ENCODE peak calls at places on chromosomes 3 and 15, in five cellular contexts. J, E, G, P and W are unnamed samples.

GRCh38 chr3:172522871-172523818 is at the start of gene TNFSF10:
- DNase-seq in E (no peak), G (no peak), P (peak), J (peak), W (peak)

GRCh38 chr15:31178705-31179104 is 77.2 kb upstream of the TRPM1 start:
- DNase-seq in P (peak), J (no peak), E (no peak), G (no peak), W (peak)

GRCh38 chr3:76438971-76439370 is 600.9 kb upstream of the ROBO2 start:
- DNase-seq in J (no peak), P (no peak), G (no peak), E (peak), W (no peak)

GRCh38 chr3:123741058-123741511 is 143.0 kb downstream of the MYLK start:
- DNase-seq in E (no peak), J (no peak), G (no peak), P (no peak), W (no peak)

GRCh38 chr3:55486857-55487375 is at the start of gene WNT5A:
- DNase-seq in E (peak), J (peak), G (no peak), P (no peak), W (no peak)

GRCh38 chr3:126540342-126540849 is 16.4 kb downstream of the CHST13 start:
- DNase-seq in J (peak), P (peak), G (peak), E (peak), W (no peak)

GRCh38 chr3:196122021-196122687 is 40.3 kb upstream of the TFRC start:
- DNase-seq in P (no peak), E (no peak), J (peak), G (no peak), W (no peak)

GRCh38 chr3:185807455-185808068 is 17.3 kb downstream of the IGF2BP2 start:
- DNase-seq in J (no peak), E (peak), P (no peak), G (no peak), W (no peak)

GRCh38 chr15:51322622-51323296 is 15.6 kb downstream of the CYP19A1 start:
- DNase-seq in J (peak), E (no peak), G (no peak), P (peak), W (no peak)

GRCh38 chr15:62449638-62450037 is 284.6 kb upstream of the C2CD4B start:
- DNase-seq in J (no peak), P (no peak), E (no peak), G (no peak), W (no peak)

GRCh38 chr3:56988874-56989433 is 71.5 kb upstream of the SPATA12 start:
- DNase-seq in J (peak), E (peak), P (peak), G (no peak), W (peak)

GRCh38 chr3:106620646-106621045 is 751.8 kb upstream of the CBLB start:
- DNase-seq in G (no peak), J (no peak), E (no peak), P (no peak), W (no peak)

GRCh38 chr3:171157980-171158379 is 131.5 kb upstream of the SLC2A2 start:
- DNase-seq in P (no peak), J (no peak), G (no peak), E (no peak), W (no peak)

GRCh38 chr3:66803206-66803605 is 194.9 kb upstream of the KBTBD8 start:
- DNase-seq in E (no peak), J (no peak), G (no peak), P (no peak), W (no peak)

GRCh38 chr3:157531301-157531660 is 28.1 kb upstream of the VEPH1 start:
- DNase-seq in P (no peak), J (no peak), E (no peak), G (no peak), W (no peak)

GRCh38 chr15:40038654-40039543 is at the start of gene SRP14:
- DNase-seq in J (peak), P (peak), E (peak), G (peak), W (peak)
- TF ChIP-seq CTCF in J (peak), P (no peak), E (no peak), G (peak), W (no peak)

GRCh38 chr3:52083556-52084087 is 27.3 kb upstream of the DUSP7 start:
- DNase-seq in G (no peak), E (no peak), J (no peak), P (no peak), W (no peak)

GRCh38 chr3:52085883-52086282 is 29.5 kb upstream of the DUSP7 start:
- DNase-seq in G (no peak), P (no peak), E (no peak), J (no peak), W (peak)

GRCh38 chr3:52086461-52086860 is 30.1 kb upstream of the DUSP7 start:
- DNase-seq in G (no peak), P (no peak), J (no peak), E (no peak), W (peak)

GRCh38 chr3:52084216-52084945 is 28.0 kb upstream of the DUSP7 start:
- DNase-seq in P (no peak), E (no peak), G (no peak), J (no peak), W (no peak)

DNA sequence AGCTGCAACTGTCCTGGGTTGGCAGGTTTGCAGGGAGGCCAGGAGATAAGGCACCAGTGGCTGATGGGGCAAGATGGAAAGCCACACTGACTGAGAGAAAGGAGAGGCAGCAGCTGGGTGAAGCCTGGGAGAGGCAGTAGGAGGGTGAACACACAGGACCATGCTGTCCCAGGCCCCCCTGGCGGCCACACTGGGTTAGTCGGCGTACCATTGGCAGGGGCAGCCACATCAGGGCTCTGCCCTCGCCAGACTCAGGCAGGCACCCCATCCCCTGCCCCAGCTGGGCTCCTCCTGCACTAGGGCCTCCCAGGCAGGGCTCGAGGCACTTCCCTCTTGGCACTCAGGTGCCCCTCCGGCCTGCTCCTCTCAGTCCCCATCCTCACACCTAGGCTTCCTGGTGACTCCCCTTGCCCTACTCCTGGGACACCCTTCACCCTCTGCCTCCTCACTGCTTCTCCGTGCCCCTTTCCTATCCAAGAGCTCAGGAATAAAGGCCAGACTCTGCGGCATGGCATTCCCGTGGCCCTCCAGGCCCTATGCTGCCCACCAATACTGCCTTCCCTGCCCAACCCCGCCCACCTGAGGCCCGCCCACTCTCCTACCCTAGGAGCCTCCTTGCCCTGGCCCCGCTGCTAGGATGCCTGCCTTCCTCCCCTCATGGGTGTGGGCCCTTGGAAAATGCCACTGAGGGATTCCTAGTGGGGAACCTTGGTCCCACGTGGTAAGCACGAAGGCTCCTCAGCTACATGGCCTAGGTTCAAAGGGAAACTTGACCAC is 28.8 kb upstream of the DUSP7 start:
- DNase-seq in P (no peak), J (no peak), E (no peak), G (no peak), W (no peak)
- TF ChIP-seq CTCF in P (no peak), J (no peak), E (no peak), G (no peak), W (no peak)

GRCh38 chr15:23467110-23467600 is 20.1 kb upstream of the GOLGA6L2 start:
- DNase-seq in E (no peak), P (no peak), G (no peak), J (no peak), W (no peak)
- TF ChIP-seq CTCF in E (no peak), P (no peak), G (peak), J (peak), W (no peak)

DNA sequence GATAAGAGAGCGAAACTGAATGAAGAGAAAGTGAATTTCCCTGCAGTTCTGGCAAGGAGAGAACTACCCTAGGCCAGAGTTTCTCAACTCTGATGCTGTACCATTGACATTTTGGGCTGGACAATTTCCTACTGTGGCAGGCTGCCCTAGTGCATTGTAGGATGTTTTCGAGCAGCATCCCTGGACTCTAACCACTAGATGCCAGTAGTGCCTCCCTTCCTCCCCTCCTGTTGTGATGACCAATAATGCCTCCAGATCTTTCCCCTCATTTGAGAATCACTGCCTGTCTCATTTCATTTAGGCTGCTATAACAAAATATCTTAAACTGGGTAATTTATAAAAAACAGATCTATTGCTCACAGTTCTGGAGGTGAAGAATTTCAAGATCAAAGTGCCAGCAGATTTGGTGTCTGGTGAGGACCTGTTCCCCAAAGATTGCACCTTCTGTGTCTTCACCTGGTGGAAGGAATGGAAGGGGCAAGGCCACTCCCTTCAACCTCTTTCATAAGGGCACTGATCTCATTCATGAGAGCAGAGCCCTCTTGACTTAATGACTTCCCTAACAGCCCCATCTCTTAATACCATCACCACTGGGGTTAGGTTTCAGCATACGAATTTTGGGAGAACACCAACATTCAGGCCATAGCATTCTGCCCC is 188.9 kb upstream of the MEIS2 start:
- DNase-seq in E (peak), G (no peak), P (no peak), J (no peak), W (no peak)
- TF ChIP-seq CTCF in E (peak), G (no peak), P (no peak), J (no peak), W (no peak)

DNA sequence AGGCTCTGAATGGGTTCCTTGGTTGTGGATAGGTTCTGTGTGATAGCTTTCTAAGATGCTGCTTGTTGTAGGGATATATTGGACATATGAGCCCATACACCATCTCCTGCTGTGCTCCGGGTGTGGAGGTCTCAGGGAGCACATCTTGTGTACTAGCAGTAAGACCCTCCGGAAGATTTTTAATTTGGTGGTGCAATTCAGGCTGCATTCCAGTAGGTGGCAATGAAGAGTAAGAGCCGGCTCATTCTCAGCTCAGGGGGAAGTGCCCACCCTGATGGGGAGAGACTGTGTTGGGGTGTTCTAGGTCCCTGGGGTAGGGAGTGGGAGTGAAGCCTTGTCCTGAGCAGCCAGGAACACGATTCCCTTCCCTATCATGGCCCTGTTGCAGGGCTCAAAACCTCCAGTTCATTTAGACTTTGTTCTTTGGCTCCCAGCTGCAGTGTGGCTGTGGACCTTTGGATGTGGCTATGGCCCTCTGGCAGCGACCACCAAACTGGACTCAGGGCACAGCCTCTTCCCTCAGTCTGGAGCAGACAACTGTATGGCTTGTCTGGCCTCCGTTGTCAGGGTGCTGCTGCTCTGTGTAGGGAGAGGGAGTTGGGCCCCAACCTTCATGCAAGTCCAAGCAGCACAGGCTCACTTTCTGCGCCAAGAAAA is 104.7 kb downstream of the UNC13C start:
- DNase-seq in J (no peak), E (peak), G (no peak), P (no peak), W (peak)
- TF ChIP-seq CTCF in J (peak), E (peak), G (peak), P (no peak), W (peak)